ENCODE peak calls at places on chromosomes 2 and 18, in eight cellular contexts. D, A, I, K, T, O, X and C are unnamed samples.

GRCh38 chr2:11122380-11122779 is 32.9 kb upstream of the SLC66A3 start:
- DNase-seq in O (no peak), X (no peak), K (no peak), I (no peak), D (no peak), T (peak; percentile 30), A (no peak), C (no peak)

GRCh38 chr2:101974663-101975062 is 17.1 kb upstream of the IL1R2 start:
- DNase-seq in D (no peak), K (no peak), X (no peak), T (no peak), A (no peak), O (no peak), I (no peak), C (no peak)

GRCh38 chr2:230961091-230961491 is 34.8 kb upstream of the SPATA3 start:
- DNase-seq in A (no peak), K (no peak), O (no peak), D (no peak), I (peak; percentile 71), X (no peak), T (no peak), C (no peak)

GRCh38 chr2:173793649-173794565 is 171.3 kb downstream of the SP3 start:
- DNase-seq in T (no peak), A (no peak), K (no peak), O (no peak), I (no peak), X (no peak), D (peak; percentile 49), C (no peak)

GRCh38 chr2:628651-629050 is 48.6 kb downstream of the TMEM18 start:
- DNase-seq in K (peak; percentile 3), D (no peak), A (no peak), T (no peak), O (no peak), I (peak; percentile 86), X (no peak), C (no peak)

GRCh38 chr18:12851709-12852108 is 32.3 kb downstream of the PTPN2 start:
- DNase-seq in T (peak; percentile 57), X (no peak), O (no peak), I (no peak), K (no peak), A (no peak), D (no peak), C (no peak)

GRCh38 chr2:105773568-105773967 is 28.9 kb downstream of the NCK2 start:
- DNase-seq in A (no peak), K (no peak), O (no peak), I (no peak), D (no peak), X (no peak), T (no peak), C (peak; percentile 43)

GRCh38 chr2:240386321-240386720 is 49.1 kb upstream of the GPC1 start:
- DNase-seq in T (no peak), I (no peak), O (no peak), X (no peak), D (no peak), K (no peak), A (no peak), C (peak; percentile 4)

GRCh38 chr2:125397535-125398251 is 1258.3 kb upstream of the GYPC start:
- DNase-seq in T (no peak), K (no peak), A (no peak), X (no peak), D (no peak), I (no peak), O (no peak), C (no peak)

GRCh38 chr2:120531863-120532600 is 186.1 kb downstream of the INHBB start:
- DNase-seq in A (no peak), T (no peak), D (no peak), X (no peak), I (no peak), O (no peak), K (peak; percentile 68), C (no peak)

GRCh38 chr2:80856227-80856626 is 551.7 kb upstream of the LRRTM1 start:
- DNase-seq in A (no peak), O (no peak), D (no peak), K (no peak), X (no peak), I (no peak), T (no peak), C (no peak)

GRCh38 chr18:73168171-73168570 is 300.4 kb upstream of the NETO1 start:
- DNase-seq in T (no peak), O (no peak), I (no peak), X (no peak), K (no peak), D (no peak), A (no peak), C (no peak)

GRCh38 chr2:176120369-176121307 is 1.9 kb upstream of the HOXD9 start:
- DNase-seq in X (no peak), A (no peak), K (no peak), T (no peak), D (no peak), O (no peak), I (no peak), C (no peak)

GRCh38 chr2:176115883-176116813 is at the start of gene HOXD10:
- DNase-seq in K (no peak), I (no peak), X (no peak), T (no peak), O (peak; percentile 37), A (no peak), D (no peak), C (no peak)

GRCh38 chr2:176117823-176118376 is 1.3 kb downstream of the HOXD10 start:
- DNase-seq in D (no peak), A (no peak), I (no peak), O (no peak), X (no peak), T (no peak), K (no peak), C (no peak)

GRCh38 chr2:176117162-176117822 is 714 bp downstream of the HOXD10 start:
- DNase-seq in X (no peak), T (no peak), D (no peak), I (no peak), K (no peak), A (no peak), O (no peak), C (no peak)

DNA sequence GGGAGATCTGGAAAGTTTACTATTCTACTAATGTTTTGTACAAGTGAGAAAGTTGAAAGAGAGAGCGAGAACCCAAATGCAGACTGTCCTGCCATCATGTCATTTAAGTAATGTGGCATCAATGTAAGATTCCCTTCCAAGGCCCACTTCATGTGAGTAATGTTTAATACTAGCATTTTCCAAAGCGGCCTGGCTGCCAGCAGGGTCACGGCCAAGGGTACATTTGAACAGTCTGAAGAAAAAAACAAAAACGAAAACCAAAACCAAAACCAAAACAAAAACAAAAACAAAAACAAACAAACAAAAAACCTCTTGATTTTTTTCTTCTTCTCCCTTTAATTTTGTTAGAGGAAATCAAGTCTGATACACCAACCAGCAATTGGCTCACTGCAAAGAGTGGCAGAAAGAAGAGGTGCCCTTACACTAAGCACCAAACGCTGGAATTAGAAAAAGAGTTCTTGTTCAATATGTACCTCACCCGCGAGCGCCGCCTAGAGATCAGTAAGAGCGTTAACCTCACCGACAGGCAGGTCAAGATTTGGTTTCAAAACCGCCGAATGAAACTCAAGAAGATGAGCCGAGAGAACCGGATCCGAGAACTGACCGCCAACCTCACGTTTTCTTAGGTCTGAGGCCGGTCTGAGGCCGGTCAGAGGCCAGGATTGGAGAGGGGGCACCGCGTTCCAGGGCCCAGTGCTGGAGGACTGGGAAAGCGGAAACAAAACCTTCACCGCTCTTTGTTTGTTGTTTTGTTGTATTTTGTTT is 2.2 kb downstream of the HOXD10 start:
- DNase-seq in X (no peak), O (peak; percentile 63), I (no peak), K (no peak), D (no peak), T (no peak), A (no peak), C (no peak)
- TF ChIP-seq POLR2A in X (no peak), O (no peak), I (no peak), K (no peak), D (no peak), T (no peak), A (no peak), C (no peak)

DNA sequence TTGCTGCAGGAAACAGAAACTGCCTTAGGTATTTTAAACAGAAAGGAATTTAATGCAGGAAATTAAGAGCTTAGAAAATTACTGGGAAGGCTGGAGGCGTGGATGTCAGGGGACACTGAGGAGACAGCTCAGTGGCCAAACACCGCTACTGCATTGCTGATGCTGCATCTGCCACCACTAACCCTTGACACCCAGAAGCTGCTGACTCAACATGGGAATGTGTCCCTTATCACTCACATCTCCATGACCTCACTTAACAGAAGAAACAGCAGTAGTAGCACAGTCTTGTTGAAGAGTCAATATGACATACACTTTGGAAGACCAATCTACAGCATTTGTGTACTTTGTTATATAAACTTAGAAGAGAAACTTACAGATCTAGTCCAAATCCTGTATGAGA is 906.1 kb downstream of the SLC4A3 start:
- DNase-seq in K (no peak), X (no peak), I (no peak), T (peak; percentile 57), O (peak; percentile 32), A (no peak), D (no peak), C (no peak)
- TF ChIP-seq CTCF in K (no peak), X (peak; percentile 16), I (no peak), T (peak; percentile 31), O (no peak), A (no peak), D (no peak), C (no peak)

DNA sequence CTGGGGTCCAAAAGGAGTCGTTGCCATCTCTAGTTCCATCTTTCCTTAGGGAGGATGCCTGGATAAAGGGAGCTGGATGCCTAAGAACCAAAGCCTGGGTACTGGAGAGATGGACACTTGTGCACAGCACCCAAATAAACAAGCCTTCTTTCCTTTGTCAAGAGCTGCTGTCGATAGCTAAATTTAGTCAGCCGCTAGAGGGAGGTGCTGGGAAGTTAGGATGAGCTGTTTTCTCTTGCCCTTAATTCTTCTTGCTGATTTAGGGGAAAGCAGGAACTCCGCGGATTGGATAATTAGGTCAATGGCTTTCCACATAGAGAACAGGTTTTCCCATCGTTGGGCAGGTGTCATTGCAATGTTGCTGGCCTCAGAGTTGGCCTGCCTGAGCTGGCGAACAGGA is 30.9 kb upstream of the SERPINB12 start:
- DNase-seq in D (no peak), X (peak; percentile 44), K (peak; percentile 17), A (no peak), I (no peak), O (peak; percentile 13), T (peak; percentile 63), C (no peak)
- H3K4me1 ChIP-seq in D (no peaks in the 10 kb centered on the region), X (peaks cover 12% of the 10 kb centered on the region), K (no peaks in the 10 kb centered on the region), A (no peaks in the 10 kb centered on the region), I (no peaks in the 10 kb centered on the region), O (no peaks in the 10 kb centered on the region), T (no peaks in the 10 kb centered on the region), C (no peaks in the 10 kb centered on the region)

DNA sequence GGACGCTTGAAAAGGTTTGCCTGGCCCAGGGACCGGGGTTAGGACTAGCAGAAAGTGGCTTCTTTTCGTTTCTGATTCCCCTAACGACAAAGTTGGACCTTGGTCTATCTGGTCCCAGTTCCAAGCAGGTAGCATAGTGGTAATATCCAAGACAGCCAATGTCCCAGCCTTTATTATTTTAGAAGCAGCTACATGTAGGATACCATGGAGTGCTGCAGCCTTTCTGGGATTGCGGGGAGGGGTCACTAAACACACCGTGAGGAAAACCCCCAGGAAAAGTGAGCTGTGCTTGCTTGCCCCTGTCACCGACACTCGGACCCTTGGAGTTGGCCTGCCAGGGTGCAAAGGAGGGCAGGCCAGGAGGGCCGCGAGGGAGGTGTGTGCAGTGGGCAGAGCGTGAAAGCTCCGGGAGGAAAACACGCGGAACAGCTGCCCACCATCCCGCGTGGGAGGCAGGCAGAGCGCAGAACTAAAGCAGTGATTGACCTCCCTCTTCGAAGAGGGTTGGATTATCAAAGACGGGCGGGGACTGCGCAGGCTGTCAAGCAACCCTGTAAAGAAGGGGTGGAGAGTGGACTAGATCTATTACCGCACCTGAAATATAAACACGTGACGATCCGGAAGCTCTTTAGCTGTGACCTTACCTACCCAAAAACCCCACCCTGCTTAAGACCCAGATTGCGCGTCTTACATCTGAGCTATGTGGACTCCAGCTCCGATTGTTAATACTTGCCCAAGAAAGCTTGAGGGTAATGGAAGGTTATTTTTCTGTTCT is 624 bp upstream of the MAP4K3 start:
- DNase-seq in I (peak; percentile 35), K (peak; percentile 25), T (peak; percentile 31), D (peak; percentile 64), A (peak; percentile 42), X (no peak), O (peak; percentile 63), C (peak; percentile 35)
- TF ChIP-seq POLR2A in I (no peak), K (no peak), T (no peak), D (no peak), A (no peak), X (no peak), O (peak; percentile 15), C (no peak)